ENCODE peak calls at places on chromosomes 16 and 17, in four cellular contexts. One of them, this sample, is unnamed.

GRCh38 chr17:42409467-42410351 is 13.3 kb downstream of the CAVIN1 start:
- DNase-seq in CD4-positive, alpha-beta T cell: no peak
- DNase-seq in esophagus muscularis mucosa: no peak
- DNase-seq in fibroblast of lung: peak; percentile 94
- DNase-seq in this sample: no peak

GRCh38 chr17:47949951-47950350 is 7.7 kb downstream of the PRR15L start:
- DNase-seq in CD4-positive, alpha-beta T cell: no peak
- DNase-seq in esophagus muscularis mucosa: no peak
- DNase-seq in fibroblast of lung: no peak
- DNase-seq in this sample: no peak

GRCh38 chr17:36934759-36935630 is 2.3 kb upstream of the LHX1 start:
- DNase-seq in CD4-positive, alpha-beta T cell: no peak
- DNase-seq in esophagus muscularis mucosa: no peak
- DNase-seq in fibroblast of lung: no peak
- DNase-seq in this sample: no peak

GRCh38 chr16:75243667-75244224 is 7.7 kb downstream of the BCAR1 start:
- DNase-seq in CD4-positive, alpha-beta T cell: no peak
- DNase-seq in esophagus muscularis mucosa: no peak
- DNase-seq in fibroblast of lung: no peak
- DNase-seq in this sample: no peak

GRCh38 chr17:2120550-2121335 is 65.8 kb downstream of the HIC1 start:
- DNase-seq in CD4-positive, alpha-beta T cell: no peak
- DNase-seq in esophagus muscularis mucosa: no peak
- DNase-seq in fibroblast of lung: no peak
- DNase-seq in this sample: no peak

GRCh38 chr17:798246-798645 is 16.1 kb downstream of the MRM3 start:
- DNase-seq in CD4-positive, alpha-beta T cell: no peak
- DNase-seq in esophagus muscularis mucosa: no peak
- DNase-seq in fibroblast of lung: no peak
- DNase-seq in this sample: no peak

GRCh38 chr16:49452108-49452507 is 78.5 kb downstream of the C16orf78 start:
- DNase-seq in CD4-positive, alpha-beta T cell: no peak
- DNase-seq in esophagus muscularis mucosa: no peak
- DNase-seq in fibroblast of lung: no peak
- DNase-seq in this sample: no peak

GRCh38 chr16:55929184-55929583 is 54.0 kb upstream of the CES5A start:
- DNase-seq in CD4-positive, alpha-beta T cell: no peak
- DNase-seq in esophagus muscularis mucosa: peak; percentile 79
- DNase-seq in fibroblast of lung: no peak
- DNase-seq in this sample: no peak

GRCh38 chr17:66552381-66552780 is 250.0 kb downstream of the PRKCA start:
- DNase-seq in CD4-positive, alpha-beta T cell: no peak
- DNase-seq in esophagus muscularis mucosa: no peak
- DNase-seq in fibroblast of lung: no peak
- DNase-seq in this sample: no peak
- H3K27ac ChIP-seq in CD4-positive, alpha-beta T cell: no peak overlapping the region
- H3K27ac ChIP-seq in esophagus muscularis mucosa: no peak overlapping the region
- H3K27ac ChIP-seq in fibroblast of lung: no peak overlapping the region
- H3K27ac ChIP-seq in this sample: no peak overlapping the region

GRCh38 chr17:76422406-76422805 is 30.5 kb downstream of the UBE2O start:
- DNase-seq in CD4-positive, alpha-beta T cell: no peak
- DNase-seq in esophagus muscularis mucosa: no peak
- DNase-seq in fibroblast of lung: no peak
- DNase-seq in this sample: no peak

GRCh38 chr17:76421054-76421427 is 31.9 kb downstream of the UBE2O start:
- DNase-seq in CD4-positive, alpha-beta T cell: no peak
- DNase-seq in esophagus muscularis mucosa: no peak
- DNase-seq in fibroblast of lung: no peak
- DNase-seq in this sample: no peak

GRCh38 chr17:76420356-76421053 is 32.4 kb downstream of the UBE2O start:
- DNase-seq in CD4-positive, alpha-beta T cell: no peak
- DNase-seq in esophagus muscularis mucosa: no peak
- DNase-seq in fibroblast of lung: no peak
- DNase-seq in this sample: no peak

GRCh38 chr17:76417499-76418143 is 33.2 kb downstream of the SPHK1 start:
- DNase-seq in CD4-positive, alpha-beta T cell: no peak
- DNase-seq in esophagus muscularis mucosa: no peak
- DNase-seq in fibroblast of lung: no peak
- DNase-seq in this sample: no peak

DNA sequence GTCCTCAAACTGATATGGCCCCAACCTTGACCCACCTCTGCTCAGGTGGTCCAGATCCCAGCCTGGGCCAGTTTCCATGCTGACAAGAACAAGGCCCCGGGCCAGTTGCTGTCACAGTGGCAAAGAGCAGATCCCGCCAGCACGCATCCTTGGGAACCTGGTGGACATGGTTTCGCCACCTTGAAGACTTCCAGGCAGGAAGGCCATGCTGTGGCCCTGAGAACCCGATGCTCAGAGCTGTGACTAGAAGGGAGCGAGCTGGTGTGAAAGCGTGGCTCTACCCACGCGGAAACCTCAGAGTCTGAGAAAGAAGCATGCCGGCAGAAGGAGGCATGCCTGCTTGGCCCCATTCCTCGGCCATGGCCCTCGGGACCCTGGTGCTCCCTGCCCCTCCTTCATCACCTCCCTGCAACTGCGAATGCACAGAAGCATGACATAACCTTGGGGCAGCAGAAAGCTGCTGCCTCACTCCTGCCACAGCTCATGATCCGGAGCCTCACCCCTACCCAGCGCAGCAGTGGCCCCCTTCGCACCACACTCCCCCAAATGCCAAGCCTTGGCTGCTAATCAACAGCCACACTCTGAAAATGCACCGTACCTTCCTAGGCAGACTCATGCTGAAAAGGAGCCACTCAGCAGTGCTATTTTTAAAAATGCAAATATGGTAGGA is 33.2 kb downstream of the UBE2O start:
- DNase-seq in CD4-positive, alpha-beta T cell: no peak
- DNase-seq in esophagus muscularis mucosa: no peak
- DNase-seq in fibroblast of lung: no peak
- DNase-seq in this sample: no peak
- H3K27ac ChIP-seq in CD4-positive, alpha-beta T cell: no peak overlapping the region
- H3K27ac ChIP-seq in esophagus muscularis mucosa: no peak overlapping the region
- H3K27ac ChIP-seq in fibroblast of lung: no peak overlapping the region
- H3K27ac ChIP-seq in this sample: no peak overlapping the region

GRCh38 chr16:1461146-1461545 is 13.7 kb downstream of the CLCN7 start:
- DNase-seq in CD4-positive, alpha-beta T cell: no peak
- DNase-seq in esophagus muscularis mucosa: no peak
- DNase-seq in fibroblast of lung: no peak
- DNase-seq in this sample: no peak
- H3K27ac ChIP-seq in CD4-positive, alpha-beta T cell: no peak overlapping the region
- H3K27ac ChIP-seq in esophagus muscularis mucosa: no peak overlapping the region
- H3K27ac ChIP-seq in fibroblast of lung: no peak overlapping the region
- H3K27ac ChIP-seq in this sample: no peak overlapping the region

DNA sequence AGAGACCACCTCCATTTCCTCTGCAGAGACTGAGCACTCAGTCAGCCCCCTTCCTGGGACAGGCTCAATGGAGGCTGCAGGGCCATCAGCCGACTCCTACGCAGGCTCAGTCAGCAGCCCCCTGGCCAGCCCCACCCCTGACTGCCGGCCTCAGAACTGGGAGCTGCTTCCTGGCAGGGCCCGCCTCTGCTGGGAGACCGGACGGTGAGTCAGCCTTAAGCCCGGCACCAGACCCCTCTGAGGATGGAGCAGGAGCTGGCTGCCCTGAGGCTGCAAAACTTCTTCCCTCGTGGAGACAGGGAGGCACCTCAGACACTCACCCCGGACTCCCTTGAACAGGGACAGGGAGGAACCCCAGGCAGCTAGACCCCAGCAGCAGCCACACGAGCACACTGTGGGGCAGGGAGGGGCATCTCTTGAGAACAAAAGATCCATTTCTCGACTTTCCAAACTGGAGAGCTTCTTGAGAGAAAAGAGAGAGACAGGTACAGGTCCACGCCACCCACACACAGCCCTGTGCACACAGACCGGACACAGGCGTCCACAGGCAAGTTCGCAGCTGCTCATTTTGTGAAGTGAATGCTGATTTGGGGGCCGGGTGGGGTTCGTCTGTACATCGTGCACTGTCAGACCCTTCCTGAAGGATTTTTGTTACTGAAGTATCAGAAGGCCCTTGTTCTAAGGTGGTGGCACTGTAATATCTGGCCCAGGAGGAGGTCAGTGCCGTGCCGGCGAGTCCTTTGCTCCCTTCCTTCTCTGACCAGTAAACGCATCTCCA is 1.3 kb upstream of the TUBB3 start:
- DNase-seq in CD4-positive, alpha-beta T cell: no peak
- DNase-seq in esophagus muscularis mucosa: no peak
- DNase-seq in fibroblast of lung: peak; percentile 93
- DNase-seq in this sample: no peak
- H3K27ac ChIP-seq in CD4-positive, alpha-beta T cell: no peak overlapping the region
- H3K27ac ChIP-seq in esophagus muscularis mucosa: peak overlapping the region; percentile 88
- H3K27ac ChIP-seq in fibroblast of lung: peak overlapping the region; percentile 99
- H3K27ac ChIP-seq in this sample: peak overlapping the region; percentile 61

GRCh38 chr17:45294506-45294905 is 22.3 kb downstream of the MAP3K14 start:
- DNase-seq in CD4-positive, alpha-beta T cell: no peak
- DNase-seq in esophagus muscularis mucosa: no peak
- DNase-seq in fibroblast of lung: peak; percentile 89
- DNase-seq in this sample: no peak
- H3K27ac ChIP-seq in CD4-positive, alpha-beta T cell: no peak overlapping the region
- H3K27ac ChIP-seq in esophagus muscularis mucosa: peak overlapping the region; percentile 85
- H3K27ac ChIP-seq in fibroblast of lung: peak overlapping the region; percentile 60
- H3K27ac ChIP-seq in this sample: no peak overlapping the region

DNA sequence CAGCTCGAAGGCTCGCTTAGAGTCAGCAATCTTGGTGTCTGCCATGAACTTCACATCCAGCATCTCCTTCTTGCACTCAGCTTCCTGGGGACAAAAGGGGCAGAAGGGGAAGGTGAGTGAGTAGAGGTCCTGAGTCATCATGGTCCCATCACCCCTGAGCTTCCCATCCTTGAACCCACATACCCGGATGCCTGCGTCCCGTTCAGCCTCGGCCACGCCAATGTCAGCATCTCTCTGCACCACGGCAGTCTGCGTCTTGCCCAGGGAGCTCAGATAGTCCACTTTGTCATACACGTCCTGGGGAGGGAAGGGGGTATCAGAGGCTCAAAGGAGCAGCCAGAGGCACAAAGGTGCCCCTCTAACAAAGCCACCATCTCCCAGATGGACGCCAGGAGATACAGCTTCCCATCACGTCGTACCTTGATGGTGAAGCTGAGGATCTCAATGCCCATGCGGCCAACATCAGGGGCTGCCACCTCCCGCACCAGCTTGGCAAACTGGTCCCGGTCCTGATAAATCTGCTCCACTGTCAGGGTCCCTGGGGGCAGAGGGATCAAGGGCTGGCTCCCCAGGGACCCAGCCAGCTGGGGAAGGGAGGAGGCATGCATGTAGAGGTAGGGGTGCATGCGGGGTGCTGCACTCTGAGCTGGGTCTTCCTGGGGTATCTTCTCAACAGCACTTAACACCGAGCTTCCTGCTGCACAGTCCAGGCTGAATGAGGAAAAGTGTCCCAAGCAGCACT is 15.2 kb downstream of the FLOT2 start:
- DNase-seq in CD4-positive, alpha-beta T cell: no peak
- DNase-seq in esophagus muscularis mucosa: no peak
- DNase-seq in fibroblast of lung: no peak
- DNase-seq in this sample: no peak
- H3K27ac ChIP-seq in CD4-positive, alpha-beta T cell: no peak overlapping the region
- H3K27ac ChIP-seq in esophagus muscularis mucosa: no peak overlapping the region
- H3K27ac ChIP-seq in fibroblast of lung: no peak overlapping the region
- H3K27ac ChIP-seq in this sample: no peak overlapping the region

GRCh38 chr16:68272501-68273209 is 8.3 kb downstream of the SLC7A6 start:
- DNase-seq in CD4-positive, alpha-beta T cell: peak; percentile 71
- DNase-seq in esophagus muscularis mucosa: no peak
- DNase-seq in fibroblast of lung: no peak
- DNase-seq in this sample: no peak
- H3K27ac ChIP-seq in CD4-positive, alpha-beta T cell: peak overlapping the region; percentile 71
- H3K27ac ChIP-seq in esophagus muscularis mucosa: peak overlapping the region; percentile 13
- H3K27ac ChIP-seq in fibroblast of lung: no peak overlapping the region
- H3K27ac ChIP-seq in this sample: no peak overlapping the region

DNA sequence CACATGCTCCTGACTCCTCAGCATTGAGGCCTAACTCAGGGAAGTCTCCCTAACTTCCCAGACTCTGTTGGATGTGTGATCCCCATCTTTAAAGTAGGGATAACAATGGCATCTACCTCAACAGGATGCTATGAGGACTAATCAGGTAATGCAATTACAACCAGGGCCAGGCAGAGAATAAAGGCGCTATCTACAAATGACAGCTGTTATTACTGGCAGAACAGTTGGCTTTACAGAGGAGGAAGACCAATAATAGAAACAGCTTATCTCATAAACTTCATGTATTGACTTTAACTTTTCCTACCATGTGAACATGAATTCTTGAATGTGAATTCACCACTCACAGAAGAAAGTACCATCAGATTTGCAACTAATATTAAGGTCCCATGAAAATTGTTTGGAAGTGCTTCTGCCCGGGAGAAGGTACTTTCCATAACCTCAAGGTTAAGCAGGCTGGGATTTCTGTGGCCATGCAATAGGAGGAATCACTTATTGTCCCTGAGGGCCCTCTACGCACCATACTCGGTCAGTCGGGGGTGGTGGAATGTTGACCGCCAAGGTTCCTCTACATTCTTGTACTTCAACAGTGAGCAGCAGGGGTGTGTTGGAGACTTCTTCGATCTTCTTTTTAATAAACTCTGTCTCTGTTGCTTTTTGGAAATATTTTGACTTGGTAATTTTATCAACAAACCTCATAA is 22.6 kb upstream of the ERN1 start:
- DNase-seq in CD4-positive, alpha-beta T cell: no peak
- DNase-seq in esophagus muscularis mucosa: no peak
- DNase-seq in fibroblast of lung: no peak
- DNase-seq in this sample: no peak
- H3K27ac ChIP-seq in CD4-positive, alpha-beta T cell: no peak overlapping the region
- H3K27ac ChIP-seq in esophagus muscularis mucosa: no peak overlapping the region
- H3K27ac ChIP-seq in fibroblast of lung: no peak overlapping the region
- H3K27ac ChIP-seq in this sample: no peak overlapping the region

GRCh38 chr16:4321286-4322120 is 5.6 kb downstream of the GLIS2 start:
- DNase-seq in CD4-positive, alpha-beta T cell: no peak
- DNase-seq in esophagus muscularis mucosa: no peak
- DNase-seq in fibroblast of lung: no peak
- DNase-seq in this sample: peak; percentile 69

GRCh38 chr16:4322121-4323035 is 6.5 kb downstream of the GLIS2 start:
- DNase-seq in CD4-positive, alpha-beta T cell: no peak
- DNase-seq in esophagus muscularis mucosa: no peak
- DNase-seq in fibroblast of lung: no peak
- DNase-seq in this sample: no peak

GRCh38 chr16:4320030-4320429 is 4.2 kb downstream of the GLIS2 start:
- DNase-seq in CD4-positive, alpha-beta T cell: no peak
- DNase-seq in esophagus muscularis mucosa: no peak
- DNase-seq in fibroblast of lung: no peak
- DNase-seq in this sample: no peak

GRCh38 chr16:4319454-4319853 is 3.6 kb downstream of the GLIS2 start:
- DNase-seq in CD4-positive, alpha-beta T cell: no peak
- DNase-seq in esophagus muscularis mucosa: no peak
- DNase-seq in fibroblast of lung: no peak
- DNase-seq in this sample: no peak

GRCh38 chr16:4320571-4321137 is 4.8 kb downstream of the GLIS2 start:
- DNase-seq in CD4-positive, alpha-beta T cell: no peak
- DNase-seq in esophagus muscularis mucosa: no peak
- DNase-seq in fibroblast of lung: no peak
- DNase-seq in this sample: no peak
- H3K27ac ChIP-seq in CD4-positive, alpha-beta T cell: no peak overlapping the region
- H3K27ac ChIP-seq in esophagus muscularis mucosa: peak overlapping the region; percentile 97
- H3K27ac ChIP-seq in fibroblast of lung: no peak overlapping the region
- H3K27ac ChIP-seq in this sample: no peak overlapping the region